ENCODE peak calls at places on chromosome 15, in seven cellular contexts. C is PC-9; O is SJSA1; T is CD8-positive, alpha-beta T cell; X is BE2C; F is CD4-positive, CD25-positive, alpha-beta regulatory T cell; M is CD8-positive, alpha-beta memory T cell. A is an unnamed sample.

GRCh38 chr15:74959643-74959939 is 3.0 kb upstream of the RPP25 start:
- DNase-seq in X (no peak), C (no peak), M (no peak), T (no peak), O (no peak), F (no peak), A (no peak)

GRCh38 chr15:99755692-99756409 is 22.6 kb upstream of the LYSMD4 start:
- DNase-seq in T (peak; percentile 24), X (peak; percentile 58), M (peak; percentile 42), C (peak; percentile 38), O (peak; percentile 63), F (peak; percentile 63), A (peak; percentile 58)

GRCh38 chr15:23567921-23568320 is 2.4 kb downstream of the MKRN3 start:
- DNase-seq in C (no peak), X (no peak), T (no peak), O (no peak), M (no peak), F (no peak), A (no peak)

GRCh38 chr15:57090460-57090859 is 172.0 kb downstream of the TCF12 start:
- DNase-seq in F (no peak), X (peak; percentile 72), T (no peak), M (no peak), O (no peak), C (no peak), A (no peak)

GRCh38 chr15:68868296-68868695 is 47.6 kb upstream of the ANP32A start:
- DNase-seq in M (no peak), T (no peak), C (no peak), X (no peak), O (no peak), F (no peak), A (no peak)

GRCh38 chr15:64351265-64351664 is 4.7 kb downstream of the CSNK1G1 start:
- DNase-seq in T (no peak), M (no peak), X (no peak), O (no peak), C (no peak), F (no peak), A (no peak)

GRCh38 chr15:65312400-65312916 is 8.0 kb downstream of the RNU5B-1 start:
- DNase-seq in M (no peak), F (no peak), X (peak; percentile 46), T (no peak), C (no peak), O (no peak), A (no peak)

GRCh38 chr15:35547775-35548364 is 1.9 kb upstream of the DPH6 start:
- DNase-seq in F (no peak), X (no peak), M (no peak), O (no peak), T (no peak), C (no peak), A (no peak)

GRCh38 chr15:39362832-39363561 is 217.9 kb upstream of the THBS1 start:
- DNase-seq in F (no peak), M (no peak), O (peak; percentile 99), C (no peak), T (no peak), X (no peak), A (no peak)

GRCh38 chr15:36432162-36432561 is 147.3 kb upstream of the CDIN1 start:
- DNase-seq in M (no peak), O (no peak), C (no peak), X (no peak), F (no peak), T (no peak), A (no peak)

GRCh38 chr15:32877620-32878019 is 159.8 kb downstream of the GREM1 start:
- DNase-seq in O (peak; percentile 19), X (no peak), T (no peak), C (no peak), F (no peak), M (no peak), A (no peak)

GRCh38 chr15:25727867-25728600 is 135.1 kb downstream of the ATP10A start:
- DNase-seq in C (no peak), T (no peak), X (no peak), M (no peak), F (no peak), O (no peak), A (no peak)

GRCh38 chr15:85335193-85335939 is 45.0 kb upstream of the AKAP13 start:
- DNase-seq in T (no peak), C (no peak), O (no peak), X (no peak), F (no peak), M (no peak), A (no peak)

GRCh38 chr15:75640483-75641175 is 605 bp upstream of the IMP3 start:
- DNase-seq in O (no peak), C (peak; percentile 58), F (peak; percentile 79), X (peak; percentile 61), M (peak; percentile 48), T (peak; percentile 62), A (peak; percentile 71)

GRCh38 chr15:59696332-59696731 is 7.2 kb upstream of the BNIP2 start:
- DNase-seq in C (no peak), F (no peak), O (no peak), X (no peak), M (no peak), T (no peak), A (no peak)

GRCh38 chr15:57323299-57323805 is 53.0 kb upstream of the CGNL1 start:
- DNase-seq in M (no peak), O (no peak), X (no peak), T (no peak), F (no peak), C (no peak), A (no peak)

GRCh38 chr15:65595960-65596359 is 15.0 kb downstream of the INTS14 start:
- DNase-seq in X (peak; percentile 46), C (no peak), T (no peak), M (no peak), O (no peak), F (peak; percentile 30), A (peak; percentile 5)

GRCh38 chr15:77002954-77003912 is 8.3 kb downstream of the PSTPIP1 start:
- DNase-seq in M (peak; percentile 80), C (no peak), X (peak; percentile 2), O (no peak), T (peak; percentile 71), F (peak; percentile 48), A (peak; percentile 76)

GRCh38 chr15:69424001-69424400 is 9.9 kb downstream of the KIF23 start:
- DNase-seq in M (no peak), F (no peak), X (no peak), T (no peak), C (no peak), O (no peak), A (no peak)

GRCh38 chr15:64703632-64703959 is 71.8 kb downstream of the RBPMS2 start:
- DNase-seq in T (no peak), X (no peak), O (no peak), M (no peak), F (no peak), C (no peak), A (no peak)

GRCh38 chr15:45254405-45255293 is 2.6 kb downstream of the SLC28A2 start:
- DNase-seq in O (no peak), T (no peak), C (no peak), F (no peak), M (no peak), X (no peak), A (no peak)

GRCh38 chr15:29567336-29567735 is 254.9 kb downstream of the TJP1 start:
- DNase-seq in T (no peak), X (no peak), C (no peak), O (no peak), F (no peak), M (no peak), A (no peak)

GRCh38 chr15:35986072-35986666 is 440.2 kb upstream of the DPH6 start:
- DNase-seq in T (no peak), F (no peak), M (no peak), O (no peak), C (no peak), X (peak; percentile 40), A (no peak)

GRCh38 chr15:57495554-57496235 is 96.0 kb upstream of the MYZAP start:
- DNase-seq in T (no peak), M (no peak), C (no peak), X (no peak), O (no peak), F (no peak), A (no peak)

DNA sequence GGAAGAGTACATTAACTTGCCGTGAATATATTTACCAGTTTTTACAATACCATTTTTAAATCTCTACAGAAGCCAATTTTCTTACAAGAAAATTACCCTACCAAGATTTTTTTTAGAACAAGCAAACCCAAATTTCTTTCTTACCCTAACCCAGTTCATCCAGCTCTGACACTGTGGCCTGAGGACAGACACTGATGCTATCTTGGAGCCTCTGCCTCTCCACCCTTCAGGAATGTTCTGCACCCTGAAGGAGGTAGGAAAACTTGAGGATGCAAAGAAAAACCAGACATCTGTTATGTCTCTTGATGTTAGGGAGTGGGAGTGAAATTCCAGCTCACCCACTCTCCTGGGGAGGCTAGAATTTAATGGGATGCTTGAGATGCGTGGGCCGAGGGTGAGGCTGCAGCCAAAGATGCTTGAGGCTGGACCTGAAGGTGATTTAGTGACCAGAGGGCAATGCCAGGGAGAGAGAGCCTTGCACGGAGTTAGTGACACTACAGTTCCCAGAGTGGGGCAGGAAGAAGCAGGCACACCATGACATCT is 69.9 kb downstream of the LIPC start:
- DNase-seq in C (no peak), O (no peak), T (no peak), X (no peak), M (no peak), F (no peak), A (no peak)
- H3K36me3 ChIP-seq in C (no peaks in the 10 kb centered on the region), O (no peaks in the 10 kb centered on the region), T (no peaks in the 10 kb centered on the region), X (no peaks in the 10 kb centered on the region), M (no peaks in the 10 kb centered on the region), F (no peaks in the 10 kb centered on the region), A (no peaks in the 10 kb centered on the region)

DNA sequence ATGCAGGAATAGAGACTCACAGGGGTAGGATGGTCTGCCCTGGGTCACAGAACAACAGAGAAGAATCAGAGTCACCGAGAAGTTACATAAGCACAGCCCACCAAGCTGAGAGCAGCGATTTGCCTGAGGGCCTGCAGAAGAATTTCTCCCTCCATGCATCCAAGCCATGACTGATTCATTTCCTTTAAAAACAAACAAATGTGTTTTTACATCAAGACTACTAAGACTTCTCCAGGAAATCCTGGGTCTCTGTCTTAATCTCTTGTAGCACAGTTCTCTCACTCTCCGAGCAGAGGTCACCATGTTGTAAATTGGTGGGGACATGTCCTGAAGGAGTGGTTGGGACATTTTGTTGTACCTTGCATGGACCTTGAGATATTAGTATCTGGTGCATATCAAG is 159.8 kb downstream of the THSD4 start:
- DNase-seq in F (no peak), O (peak; percentile 84), T (no peak), X (no peak), M (no peak), C (peak; percentile 89), A (no peak)
- H3K4me3 ChIP-seq in F (no peak overlapping the region), O (no peak overlapping the region), T (no peak overlapping the region), X (no peak overlapping the region), M (no peak overlapping the region), C (no peak overlapping the region), A (no peak overlapping the region)

GRCh38 chr15:42374810-42375209 is 15.5 kb downstream of the CAPN3 start:
- DNase-seq in O (no peak), C (no peak), X (no peak), M (no peak), F (no peak), T (no peak), A (no peak)
- H3K36me3 ChIP-seq in O (no peaks in the 10 kb centered on the region), C (no peaks in the 10 kb centered on the region), X (no peaks in the 10 kb centered on the region), M (no peaks in the 10 kb centered on the region), F (no peaks in the 10 kb centered on the region), T (no peaks in the 10 kb centered on the region), A (no peaks in the 10 kb centered on the region)

DNA sequence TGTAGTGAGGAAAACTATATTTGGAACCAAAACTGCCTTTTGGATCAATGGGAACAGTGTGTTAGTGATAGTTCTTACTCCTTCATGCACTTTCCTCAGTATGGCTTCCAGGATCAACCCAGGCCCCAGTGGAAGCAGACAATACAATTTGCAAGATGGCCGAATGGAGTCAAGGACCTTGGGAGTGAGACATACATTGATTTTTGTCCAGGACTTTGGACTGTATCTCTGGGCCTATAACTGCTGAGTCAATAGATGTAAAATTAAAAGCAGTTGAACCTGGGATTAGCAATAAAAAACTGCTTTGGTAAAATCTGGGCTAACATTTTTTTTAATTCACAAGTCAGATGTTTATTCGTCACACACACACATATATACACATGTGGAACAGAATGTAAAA is 1.8 kb downstream of the ARRDC4 start:
- DNase-seq in F (no peak), O (no peak), X (no peak), C (no peak), M (no peak), T (no peak), A (no peak)
- H3K4me3 ChIP-seq in F (no peak overlapping the region), O (no peak overlapping the region), X (peak overlapping the region; percentile 77), C (peak overlapping the region; percentile 93), M (no peak overlapping the region), T (no peak overlapping the region), A (no peak overlapping the region)